ENCODE peak calls at places on chromosomes 11 and 22, in seven cellular contexts. W is Ammon's horn, G is NCI-H69, H is lower leg skin, I is occipital lobe, M is RWPE1, E is SK-N-SH. D is an unnamed sample.
A peak's percentile ranks its signal among the peaks of the same experiment; 100 is the strongest.

GRCh38 chr11:133526790-133527189 is 5.5 kb downstream of the OPCML start:
- DNase-seq in H (no peak), E (peak; percentile 61), I (no peak), G (no peak), M (no peak), W (no peak), D (no peak)

GRCh38 chr22:29267858-29268510 is at the start of the genes EWSR1 and RHBDD3:
- DNase-seq in H (peak; percentile 94), I (peak; percentile 96), W (peak; percentile 96), G (peak; percentile 98), E (peak; percentile 97), M (peak; percentile 92), D (peak; percentile 57)

GRCh38 chr11:118901494-118902335 is 18.0 kb downstream of the CXCR5 start:
- DNase-seq in M (no peak), I (no peak), H (no peak), E (no peak), W (no peak), G (no peak), D (no peak)

GRCh38 chr11:130278745-130279144 is 36.0 kb downstream of the ZBTB44 start:
- DNase-seq in W (no peak), G (no peak), H (no peak), M (no peak), E (no peak), I (no peak), D (no peak)

GRCh38 chr22:47257566-47257965 is 495.1 kb downstream of the TBC1D22A start:
- DNase-seq in G (no peak), E (no peak), M (no peak), I (no peak), H (no peak), W (no peak), D (no peak)

GRCh38 chr11:2215561-2216399 is 44.2 kb upstream of the TH start:
- DNase-seq in E (peak; percentile 27), H (no peak), W (no peak), I (no peak), G (no peak), M (no peak), D (no peak)

GRCh38 chr22:39524089-39524752 is 3.9 kb downstream of the ATF4 start:
- DNase-seq in W (no peak), I (no peak), E (no peak), H (no peak), M (no peak), G (no peak), D (no peak)

GRCh38 chr11:57402188-57403066 is 12.0 kb upstream of the PRG2 start:
- DNase-seq in W (no peak), M (peak; percentile 47), E (no peak), I (no peak), G (peak; percentile 7), H (no peak), D (no peak)

GRCh38 chr11:37914859-37915258 is 1316.8 kb upstream of the RAG2 start:
- DNase-seq in E (peak; percentile 7), H (no peak), W (no peak), I (no peak), M (no peak), G (peak; percentile 64), D (no peak)

GRCh38 chr22:29043906-29044575 is 17.6 kb downstream of the C22orf31 start:
- DNase-seq in I (no peak), G (no peak), E (no peak), W (no peak), M (peak; percentile 5), H (no peak), D (no peak)

GRCh38 chr11:9039194-9039593 is 35.4 kb upstream of the NRIP3 start:
- DNase-seq in H (no peak), G (no peak), I (no peak), E (no peak), M (peak; percentile 70), W (no peak), D (peak; percentile 74)

GRCh38 chr11:65419460-65419772 is 3.2 kb upstream of the NEAT1 start:
- DNase-seq in M (no peak), H (no peak), G (no peak), W (no peak), I (no peak), E (no peak), D (no peak)

GRCh38 chr22:45918455-45919370 is 58.2 kb downstream of the WNT7B start:
- DNase-seq in G (no peak), W (no peak), I (no peak), M (peak; percentile 79), E (peak; percentile 54), H (no peak), D (no peak)

GRCh38 chr11:69721745-69722144 is 17.9 kb upstream of the FGF19 start:
- DNase-seq in M (peak; percentile 21), I (no peak), W (no peak), E (no peak), H (no peak), G (peak; percentile 19), D (no peak)

GRCh38 chr22:44658371-44658953 is 43.5 kb upstream of the PRR5 start:
- DNase-seq in M (no peak), G (peak; percentile 28), W (peak; percentile 72), H (peak; percentile 53), I (no peak), E (peak; percentile 28), D (no peak)

GRCh38 chr11:46721286-46721685 is 2.3 kb downstream of the F2 start:
- DNase-seq in W (no peak), E (no peak), G (no peak), I (no peak), H (no peak), M (no peak), D (no peak)

GRCh38 chr11:10623797-10624761 is 55.6 kb upstream of the LYVE1 start:
- DNase-seq in I (no peak), H (no peak), M (peak; percentile 15), G (peak; percentile 37), W (peak; percentile 58), E (peak; percentile 46), D (no peak)

GRCh38 chr22:50720861-50721844 is 16.9 kb upstream of the ACR start:
- DNase-seq in W (no peak), I (no peak), E (peak; percentile 45), G (no peak), M (no peak), H (no peak), D (no peak)

GRCh38 chr11:94597896-94598295 is 30.7 kb downstream of the PIWIL4 start:
- DNase-seq in M (no peak), W (no peak), G (peak; percentile 72), H (no peak), E (no peak), I (no peak), D (no peak)

GRCh38 chr11:74839445-74839844 is 90.8 kb downstream of the RNF169 start:
- DNase-seq in W (no peak), E (no peak), G (no peak), H (no peak), M (no peak), I (no peak), D (no peak)

GRCh38 chr11:113628912-113629311 is 77.2 kb downstream of the TMPRSS5 start:
- DNase-seq in W (no peak), G (peak; percentile 99), I (no peak), M (no peak), E (no peak), H (no peak), D (no peak)

GRCh38 chr11:113578164-113578455 is 102.9 kb upstream of the DRD2 start:
- DNase-seq in G (peak; percentile 99), I (no peak), E (peak; percentile 48), H (no peak), M (no peak), W (no peak), D (no peak)

GRCh38 chr22:36457688-36458450 is 23.6 kb downstream of the TXN2 start:
- DNase-seq in W (no peak), H (no peak), M (no peak), E (no peak), G (no peak), I (no peak), D (no peak)

GRCh38 chr22:43376765-43377485 is 33.8 kb upstream of the SCUBE1 start:
- DNase-seq in E (no peak), M (no peak), G (no peak), I (no peak), W (no peak), H (no peak), D (no peak)

GRCh38 chr11:129724866-129725265 is 90.8 kb upstream of the TMEM45B start:
- DNase-seq in W (no peak), G (no peak), M (peak; percentile 38), E (no peak), I (no peak), H (no peak), D (no peak)

GRCh38 chr11:20327377-20327776 is 36.1 kb upstream of the HTATIP2 start:
- DNase-seq in E (peak; percentile 60), M (no peak), G (peak; percentile 57), I (no peak), W (no peak), H (no peak), D (no peak)

GRCh38 chr11:119706029-119706428 is 23.0 kb downstream of the NECTIN1 start:
- DNase-seq in M (no peak), W (no peak), H (no peak), G (peak; percentile 61), E (no peak), I (no peak), D (no peak)

GRCh38 chr11:65571940-65572339 is 398 bp upstream of the FAM89B start:
- DNase-seq in W (no peak), M (peak; percentile 65), I (no peak), G (peak; percentile 76), E (no peak), H (no peak), D (no peak)

GRCh38 chr22:37303821-37304274 is 21.5 kb downstream of the CYTH4 start:
- DNase-seq in E (no peak), I (peak; percentile 52), H (peak; percentile 36), W (peak; percentile 57), M (peak; percentile 71), G (no peak), D (peak; percentile 84)

GRCh38 chr22:21623402-21623970 is 6.3 kb downstream of the YDJC start:
- DNase-seq in M (no peak), G (no peak), E (no peak), W (peak; percentile 75), I (peak; percentile 21), H (no peak), D (no peak)

GRCh38 chr22:28799834-28800307 is 498 bp downstream of the XBP1 start:
- DNase-seq in I (no peak), H (no peak), W (peak; percentile 50), M (peak; percentile 41), E (peak; percentile 84), G (peak; percentile 74), D (no peak)

GRCh38 chr11:88179141-88179540 is 3.9 kb upstream of the RAB38 start:
- DNase-seq in M (peak; percentile 59), H (no peak), W (no peak), G (peak; percentile 94), E (no peak), I (no peak), D (peak; percentile 84)

GRCh38 chr11:82004537-82005213 is 729.0 kb downstream of the FAM181B start:
- DNase-seq in G (no peak), H (no peak), E (no peak), I (no peak), M (no peak), W (no peak), D (no peak)

GRCh38 chr11:60761436-60762190 is 4.9 kb downstream of the MS4A15 start:
- DNase-seq in W (no peak), I (no peak), E (no peak), H (no peak), G (peak; percentile 96), M (no peak), D (no peak)

GRCh38 chr11:27423125-27423524 is 49.5 kb downstream of the LGR4 start:
- DNase-seq in G (peak; percentile 99), H (peak; percentile 50), W (no peak), I (no peak), E (no peak), M (peak; percentile 48), D (peak; percentile 47)

GRCh38 chr11:128757235-128757711 is 63.4 kb downstream of the FLI1 start:
- DNase-seq in E (no peak), H (peak; percentile 39), W (peak; percentile 55), M (no peak), G (no peak), I (no peak), D (no peak)